ENCODE peak calls at places on chromosome 17, in nine cellular contexts. C, X, U, H, W, E, K, S and P are unnamed samples.

GRCh38 chr17:64679710-64680216 is 17.7 kb upstream of the SMURF2 start:
- DNase-seq in E (peak; percentile 93), H (no peak), X (no peak), U (peak; percentile 99), S (no peak), C (no peak), W (no peak), K (peak; percentile 99), P (no peak)

GRCh38 chr17:48347203-48347602 is 82.8 kb downstream of the SKAP1 start:
- DNase-seq in K (no peak), U (no peak), E (no peak), W (no peak), X (no peak), H (no peak), C (no peak), S (no peak), P (no peak)

GRCh38 chr17:50785942-50786570 is 18.7 kb upstream of the ANKRD40CL start:
- DNase-seq in U (peak; percentile 90), W (no peak), S (no peak), C (no peak), X (no peak), E (peak; percentile 88), H (no peak), K (peak; percentile 53), P (no peak)

GRCh38 chr17:80885922-80886582 is 105.6 kb upstream of the CHMP6 start:
- DNase-seq in C (no peak), X (peak; percentile 56), H (no peak), S (peak; percentile 34), U (no peak), K (no peak), E (no peak), W (no peak), P (no peak)

GRCh38 chr17:62684179-62684578 is 56.7 kb downstream of the MRC2 start:
- DNase-seq in H (no peak), E (no peak), X (no peak), K (no peak), C (no peak), S (peak; percentile 10), W (no peak), U (no peak), P (no peak)

GRCh38 chr17:82241926-82242697 is 13.3 kb downstream of the SLC16A3 start:
- DNase-seq in U (no peak), X (no peak), W (no peak), E (peak; percentile 29), H (no peak), C (no peak), K (no peak), S (peak; percentile 84), P (no peak)

GRCh38 chr17:38751144-38751802 is 1.3 kb upstream of the PSMB3 start:
- DNase-seq in C (peak; percentile 53), W (peak; percentile 53), K (no peak), U (peak; percentile 21), S (no peak), X (no peak), H (no peak), E (no peak), P (no peak)

GRCh38 chr17:17876959-17877547 is 40.3 kb upstream of the SREBF1 start:
- DNase-seq in H (no peak), C (no peak), S (peak; percentile 85), E (peak; percentile 71), U (peak; percentile 24), W (no peak), X (no peak), K (peak; percentile 36), P (no peak)

GRCh38 chr17:80316431-80316830 is 55.8 kb downstream of the RNF213 start:
- DNase-seq in X (no peak), W (no peak), S (no peak), E (no peak), C (no peak), K (no peak), H (no peak), U (no peak), P (no peak)

GRCh38 chr17:19904412-19904811 is 36.7 kb upstream of the ULK2 start:
- DNase-seq in U (peak; percentile 60), X (no peak), E (peak; percentile 73), C (no peak), H (no peak), K (peak; percentile 52), S (no peak), W (no peak), P (no peak)

GRCh38 chr17:45740553-45741330 is 43.4 kb upstream of the CRHR1 start:
- DNase-seq in W (peak; percentile 87), U (peak; percentile 13), H (no peak), K (peak; percentile 2), E (no peak), C (peak; percentile 93), S (peak; percentile 25), X (peak; percentile 95), P (peak; percentile 33)

GRCh38 chr17:17576772-17577234 is 14.7 kb downstream of the PEMT start:
- DNase-seq in H (no peak), S (no peak), U (no peak), K (no peak), C (no peak), E (no peak), W (no peak), X (no peak), P (no peak)

GRCh38 chr17:29393451-29393850 is 3.3 kb downstream of the TAOK1 start:
- DNase-seq in C (no peak), E (peak; percentile 59), X (no peak), K (peak; percentile 37), U (peak; percentile 46), H (no peak), S (no peak), W (no peak), P (no peak)

GRCh38 chr17:30720013-30720471 is 104.5 kb downstream of the CRLF3 start:
- DNase-seq in H (no peak), S (peak; percentile 61), U (no peak), X (no peak), K (no peak), E (no peak), W (no peak), C (no peak), P (no peak)

GRCh38 chr17:80859004-80859941 is 132.4 kb upstream of the CHMP6 start:
- DNase-seq in S (peak; percentile 94), K (peak; percentile 88), C (peak; percentile 41), H (peak; percentile 64), U (peak; percentile 97), E (peak; percentile 97), W (no peak), X (no peak), P (peak; percentile 8)

GRCh38 chr17:81364278-81365147 is 30.7 kb upstream of the BAHCC1 start:
- DNase-seq in X (no peak), E (no peak), W (no peak), C (no peak), K (no peak), H (no peak), U (no peak), S (no peak), P (no peak)

GRCh38 chr17:61470530-61471136 is 18.4 kb downstream of the TBX4 start:
- DNase-seq in E (no peak), H (no peak), S (peak; percentile 36), U (no peak), K (no peak), C (no peak), W (no peak), X (no peak), P (peak; percentile 66)

GRCh38 chr17:66576473-66576872 is 258.4 kb upstream of the CACNG5 start:
- DNase-seq in C (no peak), X (no peak), E (peak; percentile 59), W (no peak), H (no peak), S (no peak), K (no peak), U (no peak), P (no peak)

GRCh38 chr17:72797142-72797541 is 295.3 kb downstream of the SLC39A11 start:
- DNase-seq in W (no peak), K (no peak), U (no peak), H (no peak), C (no peak), X (no peak), S (no peak), E (no peak), P (no peak)

GRCh38 chr17:72792771-72793170 is 299.7 kb downstream of the SLC39A11 start:
- DNase-seq in S (no peak), U (no peak), C (no peak), E (no peak), K (no peak), H (no peak), W (no peak), X (no peak), P (no peak)

GRCh38 chr17:72794152-72794551 is 298.3 kb downstream of the SLC39A11 start:
- DNase-seq in X (no peak), W (no peak), H (no peak), K (no peak), E (no peak), U (no peak), C (no peak), S (no peak), P (no peak)

GRCh38 chr17:72790194-72790593 is 302.3 kb downstream of the SLC39A11 start:
- DNase-seq in W (no peak), S (no peak), H (no peak), X (no peak), K (no peak), E (no peak), U (no peak), C (no peak), P (no peak)

GRCh38 chr17:72795941-72796340 is 296.5 kb downstream of the SLC39A11 start:
- DNase-seq in E (no peak), W (no peak), H (no peak), K (no peak), C (no peak), S (no peak), U (no peak), X (no peak), P (no peak)
- H3K9me3 ChIP-seq in E (no peaks in the 10 kb centered on the region), W (peaks cover 9% of the 10 kb centered on the region), H (peaks cover 7% of the 10 kb centered on the region), K (peaks cover 19% of the 10 kb centered on the region), C (no peaks in the 10 kb centered on the region), S (peaks cover 9% of the 10 kb centered on the region), U (peaks cover 20% of the 10 kb centered on the region), X (no peaks in the 10 kb centered on the region), P (no peaks in the 10 kb centered on the region)

DNA sequence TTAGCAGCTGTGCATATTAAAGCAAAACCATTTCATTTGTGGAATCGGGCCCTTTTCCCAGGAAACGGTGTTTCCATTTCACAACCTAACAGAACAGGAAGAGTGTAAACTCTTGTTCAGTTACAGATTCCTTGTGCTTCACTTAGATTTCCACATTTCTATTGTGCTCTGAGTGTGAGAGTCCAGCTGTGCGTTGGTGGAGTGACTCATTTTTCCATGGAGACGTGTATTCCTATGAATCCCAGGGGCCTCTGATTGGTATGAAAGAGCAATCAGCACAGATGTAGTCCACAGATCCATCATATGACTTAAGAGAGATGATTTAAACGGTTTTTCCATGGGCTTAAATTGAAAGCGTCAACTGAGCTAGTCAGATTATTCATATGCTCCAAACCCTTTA is 13.3 kb upstream of the CAVIN1 start:
- DNase-seq in K (peak; percentile 98), S (peak; percentile 87), W (no peak), E (peak; percentile 99), C (no peak), U (peak; percentile 99), H (no peak), X (no peak), P (no peak)
- H3K9me3 ChIP-seq in K (no peaks in the 10 kb centered on the region), S (no peaks in the 10 kb centered on the region), W (no peaks in the 10 kb centered on the region), E (no peaks in the 10 kb centered on the region), C (no peaks in the 10 kb centered on the region), U (no peaks in the 10 kb centered on the region), H (no peaks in the 10 kb centered on the region), X (no peaks in the 10 kb centered on the region), P (no peaks in the 10 kb centered on the region)

GRCh38 chr17:53996131-53996530 is 173.4 kb downstream of the KIF2B start:
- DNase-seq in U (no peak), E (no peak), C (no peak), X (no peak), H (no peak), K (no peak), S (no peak), W (no peak), P (no peak)
- H3K9me3 ChIP-seq in U (peaks cover 9% of the 10 kb centered on the region), E (no peaks in the 10 kb centered on the region), C (no peaks in the 10 kb centered on the region), X (peaks cover 21% of the 10 kb centered on the region), H (no peaks in the 10 kb centered on the region), K (peaks cover 4% of the 10 kb centered on the region), S (no peaks in the 10 kb centered on the region), W (no peaks in the 10 kb centered on the region), P (no peaks in the 10 kb centered on the region)

GRCh38 chr17:3398310-3398709 is at the start of gene OR1E1:
- DNase-seq in U (no peak), K (no peak), H (no peak), X (no peak), E (no peak), C (no peak), W (no peak), S (no peak), P (no peak)
- H3K9me3 ChIP-seq in U (peaks cover 5% of the 10 kb centered on the region), K (peaks cover under 1% of the 10 kb centered on the region), H (no peaks in the 10 kb centered on the region), X (no peaks in the 10 kb centered on the region), E (no peaks in the 10 kb centered on the region), C (peaks cover 10% of the 10 kb centered on the region), W (peaks cover 2% of the 10 kb centered on the region), S (no peaks in the 10 kb centered on the region), P (no peaks in the 10 kb centered on the region)